ENCODE peak calls at places on chromosomes 13 and 19, in eight cellular contexts. C, P, Y, G, Z, J, N and R are unnamed samples.

GRCh38 chr19:56091066-56091490 is 30.0 kb downstream of the ZNF787 start:
- DNase-seq in C (no peak), P (no peak), Y (no peak), G (no peak), Z (no peak), J (peak), N (no peak), R (no peak)

GRCh38 chr19:10193666-10194499 is 870 bp downstream of the DNMT1 start:
- DNase-seq in C (peak), P (peak), Y (no peak), G (peak), Z (peak), J (peak), N (no peak), R (no peak)

GRCh38 chr13:40026741-40027140 is 371.3 kb downstream of the COG6 start:
- DNase-seq in C (peak), P (no peak), Y (no peak), G (no peak), Z (no peak), J (no peak), N (no peak), R (no peak)

GRCh38 chr19:19538077-19538764 is at the start of gene CILP2:
- DNase-seq in C (no peak), P (peak), Y (no peak), G (peak), Z (peak), J (no peak), N (no peak), R (peak)

GRCh38 chr19:22052644-22053013 is 345 bp downstream of the ZNF257 start:
- DNase-seq in C (no peak), P (peak), Y (no peak), G (no peak), Z (no peak), J (no peak), N (no peak), R (no peak)

GRCh38 chr13:36090592-36090991 is 40.6 kb downstream of the DCLK1 start:
- DNase-seq in C (no peak), P (no peak), Y (no peak), G (peak), Z (no peak), J (no peak), N (no peak), R (no peak)

GRCh38 chr19:5215431-5215830 is 125.2 kb downstream of the PTPRS start:
- DNase-seq in C (no peak), P (no peak), Y (no peak), G (no peak), Z (no peak), J (no peak), N (no peak), R (no peak)

GRCh38 chr19:15154002-15154612 is 46.7 kb downstream of the NOTCH3 start:
- DNase-seq in C (peak), P (no peak), Y (no peak), G (peak), Z (peak), J (peak), N (no peak), R (peak)

GRCh38 chr13:113493315-113493951 is 2.9 kb upstream of the DCUN1D2 start:
- DNase-seq in C (peak), P (no peak), Y (peak), G (peak), Z (peak), J (peak), N (no peak), R (peak)

GRCh38 chr19:13982773-13983172 is 23.3 kb downstream of the RFX1 start:
- DNase-seq in C (no peak), P (no peak), Y (no peak), G (no peak), Z (no peak), J (no peak), N (no peak), R (no peak)

GRCh38 chr13:109400192-109400591 is 386.2 kb downstream of the IRS2 start:
- DNase-seq in C (no peak), P (no peak), Y (no peak), G (no peak), Z (no peak), J (no peak), N (peak), R (no peak)

GRCh38 chr13:84684804-84685203 is 802.5 kb upstream of the SLITRK1 start:
- DNase-seq in C (no peak), P (no peak), Y (no peak), G (no peak), Z (no peak), J (no peak), N (no peak), R (no peak)

GRCh38 chr19:1468274-1469199 is 10.5 kb downstream of the C19orf25 start:
- DNase-seq in C (peak), P (no peak), Y (no peak), G (no peak), Z (no peak), J (no peak), N (no peak), R (no peak)

GRCh38 chr13:74771964-74772363 is 637.8 kb upstream of the KLF12 start:
- DNase-seq in C (no peak), P (no peak), Y (no peak), G (no peak), Z (no peak), J (peak), N (no peak), R (no peak)

GRCh38 chr13:19586904-19587634 is 25.7 kb upstream of the TPTE2 start:
- DNase-seq in C (peak), P (peak), Y (peak), G (no peak), Z (peak), J (no peak), N (no peak), R (no peak)

GRCh38 chr19:34480971-34481821 is at the start of gene WTIP:
- DNase-seq in C (no peak), P (no peak), Y (no peak), G (peak), Z (no peak), J (no peak), N (no peak), R (no peak)

GRCh38 chr19:33390120-33390907 is 16.8 kb downstream of the CEBPG start:
- DNase-seq in C (no peak), P (no peak), Y (no peak), G (no peak), Z (no peak), J (no peak), N (no peak), R (no peak)

GRCh38 chr13:57970404-57970803 is 338.9 kb downstream of the PCDH17 start:
- DNase-seq in C (no peak), P (no peak), Y (no peak), G (no peak), Z (no peak), J (no peak), N (no peak), R (no peak)

GRCh38 chr13:75788494-75788991 is 152.4 kb downstream of the LMO7 start:
- DNase-seq in C (no peak), P (no peak), Y (peak), G (no peak), Z (no peak), J (no peak), N (no peak), R (no peak)

GRCh38 chr13:109500146-109500773 is 286.1 kb downstream of the IRS2 start:
- DNase-seq in C (no peak), P (no peak), Y (no peak), G (peak), Z (peak), J (no peak), N (peak), R (no peak)

GRCh38 chr13:113009743-113010509 is 40.9 kb downstream of the MCF2L start:
- DNase-seq in C (no peak), P (no peak), Y (no peak), G (no peak), Z (peak), J (peak), N (no peak), R (no peak)

GRCh38 chr13:33233547-33233946 is 52.0 kb downstream of the STARD13 start:
- DNase-seq in C (no peak), P (no peak), Y (no peak), G (no peak), Z (no peak), J (no peak), N (no peak), R (no peak)

GRCh38 chr19:17486545-17486944 is 16.2 kb downstream of the SLC27A1 start:
- DNase-seq in C (no peak), P (no peak), Y (no peak), G (no peak), Z (no peak), J (no peak), N (no peak), R (no peak)

GRCh38 chr19:2462635-2463421 is 6.1 kb upstream of the LMNB2 start:
- DNase-seq in C (no peak), P (no peak), Y (peak), G (peak), Z (peak), J (peak), N (peak), R (no peak)

GRCh38 chr13:33452873-33453558 is 167.5 kb upstream of the STARD13 start:
- DNase-seq in C (no peak), P (no peak), Y (no peak), G (no peak), Z (no peak), J (no peak), N (no peak), R (no peak)

GRCh38 chr13:109666656-109667448 is 119.5 kb downstream of the IRS2 start:
- DNase-seq in C (no peak), P (no peak), Y (no peak), G (no peak), Z (no peak), J (no peak), N (no peak), R (no peak)

GRCh38 chr13:106548064-106548696 is 12.7 kb upstream of the EFNB2 start:
- DNase-seq in C (no peak), P (no peak), Y (no peak), G (no peak), Z (no peak), J (no peak), N (no peak), R (no peak)

GRCh38 chr19:5138606-5139594 is 170.0 kb downstream of the KDM4B start:
- DNase-seq in C (peak), P (peak), Y (peak), G (no peak), Z (no peak), J (peak), N (peak), R (no peak)